ENCODE peak calls at places on chromosomes 12 and 14, in four cellular contexts. Q is DND-41, I is fibroblast of lung, T is neural progenitor cell. R is an unnamed sample.

GRCh38 chr14:55519473-55520080 is 60.4 kb upstream of the KTN1 start:
- DNase-seq in Q (no peak), I (no peak), T (no peak), R (no peak)

GRCh38 chr12:52149182-52149641 is 42.6 kb downstream of the KRT80 start:
- DNase-seq in Q (no peak), I (no peak), T (no peak), R (no peak)

GRCh38 chr12:24078318-24078765 is 128.9 kb upstream of the SOX5 start:
- DNase-seq in Q (no peak), I (peak; percentile 46), T (no peak), R (no peak)

GRCh38 chr14:38409081-38409705 is 153.3 kb upstream of the CLEC14A start:
- DNase-seq in I (peak; percentile 54), Q (no peak), T (no peak), R (no peak)

GRCh38 chr12:39503445-39503844 is 60.5 kb upstream of the KIF21A start:
- DNase-seq in I (peak; percentile 54), T (no peak), Q (no peak), R (no peak)

GRCh38 chr12:58529897-58530296 is 390.4 kb downstream of the LRIG3 start:
- DNase-seq in T (no peak), I (peak; percentile 99), Q (no peak), R (no peak)

GRCh38 chr12:117986705-117987469 is 18.1 kb upstream of the KSR2 start:
- DNase-seq in Q (no peak), T (no peak), I (peak; percentile 86), R (no peak)

GRCh38 chr14:103820382-103820781 is 27.0 kb downstream of the PPP1R13B start:
- DNase-seq in Q (no peak), T (no peak), I (no peak), R (no peak)

GRCh38 chr12:131176266-131176665 is 222.6 kb downstream of the ADGRD1 start:
- DNase-seq in T (no peak), I (no peak), Q (no peak), R (no peak)

GRCh38 chr12:85405781-85406522 is 125.9 kb downstream of the ALX1 start:
- DNase-seq in I (peak; percentile 79), T (peak; percentile 52), Q (no peak), R (no peak)

GRCh38 chr12:21648378-21648777 is 9.3 kb downstream of the LDHB start:
- DNase-seq in I (no peak), Q (no peak), T (no peak), R (no peak)

GRCh38 chr12:21642707-21643389 is 14.8 kb downstream of the LDHB start:
- DNase-seq in Q (no peak), I (no peak), T (peak; percentile 4), R (no peak)

GRCh38 chr12:21643758-21644157 is 13.9 kb downstream of the LDHB start:
- DNase-seq in Q (no peak), T (no peak), I (no peak), R (no peak)

GRCh38 chr12:21647179-21647578 is 10.5 kb downstream of the LDHB start:
- DNase-seq in T (no peak), Q (no peak), I (no peak), R (no peak)

DNA sequence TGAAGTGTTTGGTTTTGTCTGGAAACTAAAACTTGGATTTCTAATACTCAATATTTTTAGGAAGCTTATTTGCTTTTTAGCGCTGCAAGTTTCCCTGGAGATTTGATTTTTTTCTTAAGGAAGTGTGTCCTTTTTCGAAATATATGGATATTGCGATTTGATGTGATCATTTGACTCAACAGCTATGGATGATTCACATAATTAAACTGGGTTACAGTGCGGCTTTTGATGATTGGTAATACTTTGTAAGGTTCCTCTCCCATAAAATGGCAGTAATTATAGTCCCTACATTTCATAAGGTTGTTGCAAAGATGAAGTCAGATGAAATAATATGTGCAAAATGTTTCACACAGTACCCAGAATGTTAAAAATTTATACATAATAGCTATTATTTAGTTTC is 13.1 kb downstream of the LDHB start:
- DNase-seq in I (no peak), Q (no peak), T (no peak), R (no peak)
- H3K4me1 ChIP-seq in I (no peaks in the 10 kb centered on the region), Q (peaks cover 8% of the 10 kb centered on the region), T (peaks cover 37% of the 10 kb centered on the region), R (peaks cover 7% of the 10 kb centered on the region)

DNA sequence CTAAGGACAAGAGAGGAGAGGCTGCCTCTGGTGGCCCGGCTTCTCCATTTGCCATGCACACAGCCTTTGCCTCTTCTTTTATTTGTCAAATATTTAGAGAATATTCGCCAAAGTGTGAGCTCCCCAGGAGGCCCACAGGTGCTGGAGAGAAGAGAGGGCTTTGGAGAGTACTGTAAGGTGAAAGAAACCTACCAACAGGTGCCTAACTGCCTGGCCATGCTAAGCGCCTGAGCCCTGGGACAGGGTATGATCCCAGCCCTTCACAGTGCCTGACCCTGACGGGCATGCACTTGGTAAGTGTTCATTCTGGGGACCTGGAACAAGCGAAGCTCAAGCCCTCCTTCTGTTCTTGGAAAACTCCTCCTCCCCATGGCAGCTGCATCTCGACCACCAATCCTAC is 106.1 kb downstream of the DPF3 start:
- DNase-seq in Q (no peak), I (no peak), T (no peak), R (no peak)
- H3K79me2 ChIP-seq in Q (no peaks in the 10 kb centered on the region), I (peaks cover 20% of the 10 kb centered on the region), T (no peaks in the 10 kb centered on the region), R (no peaks in the 10 kb centered on the region)

GRCh38 chr12:93080994-93081809 is 152.1 kb upstream of the EEA1 start:
- DNase-seq in I (peak; percentile 84), T (peak; percentile 43), Q (no peak), R (no peak)

GRCh38 chr12:93079271-93079670 is 150.2 kb upstream of the EEA1 start:
- DNase-seq in I (no peak), T (no peak), Q (no peak), R (no peak)

GRCh38 chr12:93081810-93082165 is 152.7 kb upstream of the EEA1 start:
- DNase-seq in T (no peak), Q (no peak), I (no peak), R (no peak)

GRCh38 chr12:93079976-93080375 is 150.9 kb upstream of the EEA1 start:
- DNase-seq in Q (no peak), T (no peak), I (no peak), R (no peak)

GRCh38 chr12:93080452-93080851 is 151.4 kb upstream of the EEA1 start:
- DNase-seq in T (no peak), I (no peak), Q (no peak), R (no peak)
- H4K20me1 ChIP-seq in T (no peaks in the 10 kb centered on the region), I (no peaks in the 10 kb centered on the region), Q (no peaks in the 10 kb centered on the region), R (no peaks in the 10 kb centered on the region)

GRCh38 chr12:27179399-27180214 is 64.5 kb upstream of the STK38L start:
- DNase-seq in I (peak; percentile 100), Q (no peak), T (no peak), R (no peak)
- H3K4me1 ChIP-seq in I (peaks cover 13% of the 10 kb centered on the region), Q (no peaks in the 10 kb centered on the region), T (no peaks in the 10 kb centered on the region), R (no peaks in the 10 kb centered on the region)

DNA sequence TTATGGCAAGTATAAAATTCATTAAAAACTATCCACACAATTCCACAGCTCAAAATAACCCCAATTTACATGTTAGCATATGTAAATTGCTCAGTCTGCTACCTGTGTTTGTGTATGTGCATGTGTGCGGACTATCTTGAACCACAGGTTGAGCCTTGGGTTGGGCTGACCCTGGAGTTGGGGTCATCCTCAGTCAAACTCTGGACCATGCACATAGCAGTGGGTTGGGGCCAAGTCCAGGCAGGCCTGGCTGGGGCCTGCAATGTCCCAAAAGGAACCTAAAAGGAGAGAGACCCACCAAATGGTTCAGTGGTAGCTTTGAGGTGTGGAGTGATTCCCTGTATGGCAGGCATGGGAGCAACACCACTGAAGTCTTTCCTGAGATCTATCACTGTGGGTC is 156.1 kb downstream of the FOXN3 start:
- DNase-seq in T (no peak), I (no peak), Q (no peak), R (no peak)
- H3K79me2 ChIP-seq in T (peaks cover 42% of the 10 kb centered on the region), I (no peaks in the 10 kb centered on the region), Q (peaks cover 85% of the 10 kb centered on the region), R (no peaks in the 10 kb centered on the region)

DNA sequence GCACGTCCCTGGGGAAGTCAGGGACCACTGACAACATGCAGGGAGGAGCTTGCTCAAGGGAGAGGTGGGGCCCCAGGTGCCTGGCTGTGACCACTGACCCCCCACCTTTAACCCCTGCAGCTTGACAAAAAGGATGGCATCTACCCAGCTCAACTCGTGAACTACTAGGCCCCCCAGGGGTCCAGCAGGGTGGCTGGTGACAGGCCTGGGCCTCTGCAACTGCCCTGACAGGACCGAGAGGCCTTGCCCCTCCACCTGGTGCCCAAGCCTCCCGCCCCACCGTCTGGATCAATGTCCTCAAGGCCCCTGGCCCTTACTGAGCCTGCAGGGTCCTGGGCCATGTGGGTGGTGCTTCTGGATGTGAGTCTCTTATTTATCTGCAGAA is 26.3 kb downstream of the HIP1R start:
- DNase-seq in I (no peak), Q (no peak), T (no peak), R (no peak)
- H4K20me1 ChIP-seq in I (no peaks in the 10 kb centered on the region), Q (peaks cover 13% of the 10 kb centered on the region), T (peaks cover 22% of the 10 kb centered on the region), R (no peaks in the 10 kb centered on the region)

DNA sequence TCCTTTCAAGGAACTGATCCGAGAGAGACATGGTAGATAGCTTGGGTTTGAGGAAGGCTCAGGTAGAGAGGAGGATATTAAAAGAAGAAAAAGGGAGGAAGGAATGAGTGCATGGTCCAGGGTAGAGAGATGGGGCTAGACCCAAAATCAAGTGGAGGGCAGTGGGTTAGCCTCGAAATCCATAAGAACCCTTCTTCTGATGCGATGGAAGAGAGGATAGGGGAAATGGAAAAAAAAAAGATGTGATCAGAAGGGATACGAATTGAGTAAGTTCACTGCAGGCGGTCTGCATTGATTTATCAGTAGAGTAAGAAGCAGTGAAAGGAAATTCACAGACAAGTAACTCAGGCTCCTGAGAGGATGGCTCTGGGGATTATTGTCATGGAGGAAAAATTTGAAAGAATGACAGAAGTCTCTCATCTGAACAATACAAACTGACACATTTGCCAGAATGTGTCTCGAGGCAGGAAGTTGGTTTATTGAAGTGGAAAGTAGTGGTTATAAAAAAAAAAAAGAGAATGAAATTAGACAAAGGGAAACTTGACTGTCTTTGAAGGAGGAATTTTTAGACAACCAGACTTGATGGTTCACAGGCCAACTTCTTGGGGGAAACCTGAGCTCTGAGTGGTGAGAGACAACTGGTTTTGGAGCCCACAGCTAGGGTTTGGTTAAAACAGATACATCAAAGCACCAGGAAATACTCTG is 10.2 kb downstream of the PPFIBP1 start:
- DNase-seq in I (peak; percentile 60), T (no peak), Q (peak; percentile 69), R (peak; percentile 81)
- H3K4me1 ChIP-seq in I (peaks cover 10% of the 10 kb centered on the region), T (no peaks in the 10 kb centered on the region), Q (peaks cover 27% of the 10 kb centered on the region), R (peaks cover 75% of the 10 kb centered on the region)

GRCh38 chr14:93317836-93318807 is 14.7 kb downstream of the BTBD7 start:
- DNase-seq in I (peak; percentile 56), T (no peak), Q (no peak), R (no peak)

GRCh38 chr14:93317200-93317599 is 15.6 kb downstream of the BTBD7 start:
- DNase-seq in T (no peak), I (no peak), Q (no peak), R (no peak)

GRCh38 chr14:93315575-93315974 is 17.3 kb downstream of the BTBD7 start:
- DNase-seq in T (no peak), Q (no peak), I (no peak), R (no peak)

GRCh38 chr14:93318927-93319326 is 13.9 kb downstream of the BTBD7 start:
- DNase-seq in I (peak; percentile 47), T (no peak), Q (no peak), R (no peak)

GRCh38 chr14:93316716-93317115 is 16.1 kb downstream of the BTBD7 start:
- DNase-seq in Q (no peak), T (no peak), I (no peak), R (no peak)
- H3K79me2 ChIP-seq in Q (peaks cover 79% of the 10 kb centered on the region), T (peaks cover 98% of the 10 kb centered on the region), I (peaks cover 69% of the 10 kb centered on the region), R (peaks cover 27% of the 10 kb centered on the region)

DNA sequence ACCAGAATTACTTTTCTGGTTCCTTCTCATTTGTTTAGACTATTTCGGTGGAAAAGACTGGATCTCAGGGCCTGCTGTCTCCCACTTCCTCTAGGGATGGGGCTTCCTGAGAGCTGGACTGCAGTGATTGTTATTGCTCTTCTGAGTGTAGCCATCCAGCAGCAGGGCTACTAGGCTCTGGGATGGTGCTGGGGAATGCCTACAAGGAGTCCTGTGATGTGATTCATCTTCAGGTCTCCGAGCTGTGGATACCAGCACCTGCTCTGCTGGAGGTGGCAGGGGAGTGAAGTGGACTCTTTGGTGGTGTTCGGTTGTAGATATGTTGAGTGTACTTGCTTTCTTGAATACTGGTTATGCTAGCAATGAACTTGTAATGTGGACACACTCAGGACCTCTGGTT is 42.7 kb downstream of the AEBP2 start:
- DNase-seq in Q (no peak), I (no peak), T (no peak), R (no peak)
- H4K20me1 ChIP-seq in Q (peaks cover 70% of the 10 kb centered on the region), I (no peaks in the 10 kb centered on the region), T (peaks cover 30% of the 10 kb centered on the region), R (peaks cover 6% of the 10 kb centered on the region)